ENCODE peak calls at places on chromosomes 16 and 17, in nine cellular contexts. M, W, U, P, L, V, R, G and B are unnamed samples.
A peak's percentile ranks its signal among the peaks of the same experiment; 100 is the strongest.

GRCh38 chr16:82843606-82844271 is 217.0 kb downstream of the CDH13 start:
- DNase-seq in M (no peak), W (no peak), U (no peak), P (no peak), L (no peak), V (no peak), R (no peak), G (no peak), B (no peak)

GRCh38 chr17:28467456-28468025 is 5.9 kb upstream of the SLC13A2 start:
- DNase-seq in M (peak; percentile 24), W (peak; percentile 92), U (no peak), P (no peak), L (no peak), V (no peak), R (no peak), G (no peak), B (no peak)

GRCh38 chr17:72732893-72733618 is 359.4 kb downstream of the SLC39A11 start:
- DNase-seq in M (no peak), W (no peak), U (no peak), P (no peak), L (no peak), V (no peak), R (no peak), G (no peak), B (no peak)

GRCh38 chr17:64002658-64003525 is 4.7 kb downstream of the PRR29 start:
- DNase-seq in M (no peak), W (no peak), U (no peak), P (no peak), L (no peak), V (no peak), R (peak; percentile 26), G (peak; percentile 9), B (no peak)

GRCh38 chr17:49775546-49776260 is 11.8 kb upstream of the FAM117A start:
- DNase-seq in M (no peak), W (peak; percentile 47), U (no peak), P (no peak), L (peak; percentile 38), V (no peak), R (no peak), G (no peak), B (no peak)

GRCh38 chr17:2041561-2042354 is at the start of gene OVCA2:
- DNase-seq in M (peak; percentile 83), W (peak; percentile 92), U (peak; percentile 88), P (peak; percentile 99), L (peak; percentile 98), V (peak; percentile 96), R (peak; percentile 98), G (peak; percentile 97), B (peak; percentile 95)

GRCh38 chr17:73815474-73815873 is 171.2 kb upstream of the SDK2 start:
- DNase-seq in M (no peak), W (no peak), U (no peak), P (no peak), L (peak; percentile 73), V (no peak), R (peak; percentile 57), G (no peak), B (no peak)

GRCh38 chr17:41100081-41100480 is 1.9 kb downstream of the KRTAP4-16 start:
- DNase-seq in M (no peak), W (no peak), U (no peak), P (no peak), L (no peak), V (no peak), R (no peak), G (no peak), B (no peak)

GRCh38 chr16:62190426-62190825 is 154.2 kb upstream of the CDH8 start:
- DNase-seq in M (no peak), W (peak; percentile 0), U (no peak), P (peak; percentile 68), L (peak; percentile 84), V (peak; percentile 5), R (no peak), G (no peak), B (no peak)

GRCh38 chr17:76369804-76370203 is 14.6 kb upstream of the SPHK1 start:
- DNase-seq in M (no peak), W (no peak), U (no peak), P (peak; percentile 42), L (no peak), V (no peak), R (no peak), G (no peak), B (no peak)

GRCh38 chr16:30786936-30787612 is at the start of gene ZNF629:
- DNase-seq in M (no peak), W (peak; percentile 57), U (peak; percentile 76), P (peak; percentile 85), L (peak; percentile 95), V (peak; percentile 85), R (peak; percentile 71), G (peak; percentile 34), B (no peak)

GRCh38 chr16:88549671-88550643 is 20.2 kb upstream of the ZC3H18 start:
- DNase-seq in M (no peak), W (no peak), U (no peak), P (no peak), L (no peak), V (peak; percentile 74), R (no peak), G (no peak), B (no peak)

GRCh38 chr16:70761656-70762055 is 39.3 kb downstream of the VAC14 start:
- DNase-seq in M (no peak), W (no peak), U (no peak), P (no peak), L (no peak), V (no peak), R (no peak), G (no peak), B (no peak)

GRCh38 chr17:69088643-69089200 is 28.0 kb upstream of the ABCA9 start:
- DNase-seq in M (no peak), W (no peak), U (no peak), P (no peak), L (no peak), V (no peak), R (no peak), G (no peak), B (no peak)

GRCh38 chr16:2331199-2331931 is 9.2 kb downstream of the ABCA3 start:
- DNase-seq in M (no peak), W (no peak), U (no peak), P (no peak), L (no peak), V (no peak), R (no peak), G (no peak), B (no peak)

GRCh38 chr17:31581022-31581483 is 189.6 kb downstream of the RAB11FIP4 start:
- DNase-seq in M (no peak), W (peak; percentile 77), U (no peak), P (no peak), L (no peak), V (peak; percentile 60), R (peak; percentile 28), G (no peak), B (no peak)

GRCh38 chr17:62693616-62694415 is 66.3 kb downstream of the MRC2 start:
- DNase-seq in M (no peak), W (no peak), U (no peak), P (no peak), L (no peak), V (no peak), R (peak; percentile 36), G (no peak), B (no peak)

GRCh38 chr16:1548234-1548633 is 14.8 kb downstream of the TMEM204 start:
- DNase-seq in M (no peak), W (peak; percentile 45), U (no peak), P (no peak), L (no peak), V (no peak), R (no peak), G (no peak), B (no peak)